ENCODE peak calls at places on chromosomes 16 and 17, in eight cellular contexts. V is HFF-Myc, X is NT2/D1, R is AG04450, E is GM12865, Z is GM23248, A is neuronal stem cell, J is lower leg skin. F is an unnamed sample.

GRCh38 chr17:57284984-57285646 is 28.8 kb downstream of the MSI2 start:
- DNase-seq in V (no peak), X (peak), R (no peak), E (peak), Z (no peak), A (peak), J (no peak), F (peak)

GRCh38 chr16:87613961-87614360 is 11.7 kb downstream of the JPH3 start:
- DNase-seq in V (no peak), X (no peak), R (no peak), E (no peak), Z (no peak), A (no peak), J (no peak), F (no peak)

GRCh38 chr17:75295220-75296158 is 6.3 kb upstream of the SLC25A19 start:
- DNase-seq in V (no peak), X (no peak), R (no peak), E (peak), Z (no peak), A (no peak), J (no peak), F (no peak)

GRCh38 chr16:67166035-67166882 is 1.7 kb downstream of the HSF4 start:
- DNase-seq in V (no peak), X (no peak), R (no peak), E (no peak), Z (no peak), A (no peak), J (no peak), F (no peak)

GRCh38 chr17:65074778-65075250 is 18.3 kb upstream of the GNA13 start:
- DNase-seq in V (no peak), X (no peak), R (peak), E (no peak), Z (no peak), A (no peak), J (no peak), F (no peak)

GRCh38 chr17:28381141-28381825 is 9.8 kb downstream of the SARM1 start:
- DNase-seq in V (no peak), X (no peak), R (no peak), E (no peak), Z (no peak), A (no peak), J (no peak), F (no peak)

GRCh38 chr17:76791053-76791980 is 53.4 kb downstream of the MFSD11 start:
- DNase-seq in V (no peak), X (no peak), R (no peak), E (peak), Z (peak), A (no peak), J (no peak), F (peak)

GRCh38 chr17:2542456-2542855 is 30.8 kb upstream of the METTL16 start:
- DNase-seq in V (no peak), X (no peak), R (no peak), E (peak), Z (no peak), A (no peak), J (no peak), F (no peak)

GRCh38 chr17:57257911-57258885 is 1.9 kb downstream of the MSI2 start:
- DNase-seq in V (no peak), X (no peak), R (no peak), E (no peak), Z (peak), A (peak), J (no peak), F (peak)

GRCh38 chr17:42997984-42998938 is at the start of gene RPL27:
- DNase-seq in V (peak), X (peak), R (peak), E (peak), Z (peak), A (peak), J (peak), F (peak)

GRCh38 chr17:77471984-77472836 is 331.4 kb downstream of the SEC14L1 start:
- DNase-seq in V (no peak), X (peak), R (no peak), E (peak), Z (peak), A (no peak), J (no peak), F (no peak)

GRCh38 chr17:49870298-49870697 is 22.4 kb upstream of the TAC4 start:
- DNase-seq in V (no peak), X (no peak), R (no peak), E (no peak), Z (no peak), A (no peak), J (no peak), F (no peak)

GRCh38 chr17:19381741-19382444 is 3.6 kb downstream of the MAPK7 start:
- DNase-seq in V (no peak), X (no peak), R (no peak), E (no peak), Z (no peak), A (no peak), J (no peak), F (no peak)

GRCh38 chr16:53503270-53503911 is 382 bp upstream of the AKTIP start:
- DNase-seq in V (peak), X (peak), R (peak), E (peak), Z (peak), A (peak), J (peak), F (peak)

GRCh38 chr16:68275611-68276191 is 11.4 kb downstream of the SLC7A6 start:
- DNase-seq in V (no peak), X (no peak), R (no peak), E (peak), Z (no peak), A (no peak), J (no peak), F (peak)

GRCh38 chr16:68272501-68273209 is 8.3 kb downstream of the SLC7A6 start:
- DNase-seq in V (no peak), X (no peak), R (no peak), E (peak), Z (no peak), A (no peak), J (no peak), F (no peak)

GRCh38 chr16:68274441-68274840 is 10.1 kb downstream of the SLC7A6 start:
- DNase-seq in V (no peak), X (no peak), R (no peak), E (no peak), Z (no peak), A (no peak), J (no peak), F (no peak)

GRCh38 chr16:68273896-68274295 is 9.6 kb downstream of the SLC7A6 start:
- DNase-seq in V (no peak), X (no peak), R (no peak), E (no peak), Z (no peak), A (no peak), J (no peak), F (no peak)

GRCh38 chr16:68273459-68273858 is 9.1 kb downstream of the SLC7A6 start:
- DNase-seq in V (no peak), X (no peak), R (no peak), E (no peak), Z (no peak), A (no peak), J (no peak), F (no peak)
- H3K4me3 ChIP-seq in V (no peak), X (no peak), R (no peak), E (no peak), Z (no peak), A (no peak), J (no peak), F (no peak)

GRCh38 chr16:56658476-56658875 is 717 bp downstream of the MT1F start:
- DNase-seq in V (no peak), X (no peak), R (no peak), E (no peak), Z (no peak), A (no peak), J (no peak), F (no peak)
- H3K4me3 ChIP-seq in V (no peak), X (peak), R (no peak), E (no peak), Z (peak), A (no peak), J (no peak), F (no peak)

GRCh38 chr17:80492343-80493136 is 16.1 kb upstream of the NPTX1 start:
- DNase-seq in V (no peak), X (no peak), R (no peak), E (no peak), Z (no peak), A (no peak), J (no peak), F (no peak)
- H3K4me3 ChIP-seq in V (no peak), X (no peak), R (no peak), E (no peak), Z (no peak), A (no peak), J (no peak), F (no peak)

DNA sequence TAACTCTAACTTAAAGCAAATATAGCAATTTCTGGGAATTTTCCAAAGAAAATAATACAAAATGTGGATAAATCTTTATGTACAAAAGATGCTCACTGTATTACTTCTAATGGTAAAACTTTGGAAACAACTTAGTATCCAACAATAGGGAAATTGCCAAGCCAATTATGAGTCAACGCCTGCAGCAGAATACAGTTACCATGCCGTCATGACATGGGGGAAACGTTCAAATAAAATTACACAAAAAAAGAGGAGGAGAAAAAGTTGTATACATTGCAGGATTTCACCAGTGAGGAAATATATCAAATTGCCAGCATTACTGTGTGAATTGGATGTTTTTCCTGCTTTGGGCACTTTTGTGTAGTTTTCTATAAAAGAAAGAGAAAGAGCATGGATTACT is 469.6 kb downstream of the SOX9 start:
- DNase-seq in V (no peak), X (no peak), R (no peak), E (no peak), Z (peak), A (no peak), J (no peak), F (no peak)
- H3K4me3 ChIP-seq in V (peak), X (no peak), R (peak), E (no peak), Z (peak), A (no peak), J (peak), F (no peak)

DNA sequence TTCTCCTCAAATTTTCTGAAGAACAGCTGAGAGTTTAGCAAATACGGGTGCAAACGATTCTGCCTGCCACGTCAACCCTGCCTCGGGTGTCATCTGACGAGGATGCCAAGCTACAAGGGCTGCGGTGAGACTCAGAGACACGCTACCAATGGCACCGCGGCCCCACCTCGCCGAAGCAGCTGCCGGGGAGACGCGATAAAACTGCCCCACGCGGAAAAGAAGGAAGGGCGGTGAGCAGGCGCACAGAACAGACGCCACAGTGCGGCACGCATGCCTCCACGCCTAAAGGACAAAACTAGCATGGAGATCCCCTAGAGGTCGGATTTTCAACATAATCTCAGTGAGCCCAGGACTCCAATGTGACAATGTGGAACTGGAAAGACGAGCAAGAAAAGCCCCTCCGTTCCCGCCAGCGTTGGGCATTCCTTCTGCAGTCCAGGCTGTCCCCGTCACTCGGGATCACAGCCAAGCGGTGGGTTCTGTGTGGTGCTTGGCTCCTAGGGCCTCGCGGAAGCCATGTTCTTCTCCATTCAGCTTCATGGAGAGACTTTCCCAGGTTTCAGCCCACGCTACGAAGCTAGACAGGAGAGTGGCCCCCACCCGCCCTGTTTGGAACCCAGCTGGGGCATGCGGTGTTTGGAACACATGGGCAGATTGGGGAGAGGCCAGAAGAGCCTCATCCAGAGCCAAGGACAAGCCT is 5.9 kb downstream of the LMF1 start:
- DNase-seq in V (no peak), X (no peak), R (no peak), E (no peak), Z (no peak), A (no peak), J (no peak), F (no peak)
- H3K4me3 ChIP-seq in V (peak), X (no peak), R (no peak), E (no peak), Z (no peak), A (no peak), J (no peak), F (no peak)

DNA sequence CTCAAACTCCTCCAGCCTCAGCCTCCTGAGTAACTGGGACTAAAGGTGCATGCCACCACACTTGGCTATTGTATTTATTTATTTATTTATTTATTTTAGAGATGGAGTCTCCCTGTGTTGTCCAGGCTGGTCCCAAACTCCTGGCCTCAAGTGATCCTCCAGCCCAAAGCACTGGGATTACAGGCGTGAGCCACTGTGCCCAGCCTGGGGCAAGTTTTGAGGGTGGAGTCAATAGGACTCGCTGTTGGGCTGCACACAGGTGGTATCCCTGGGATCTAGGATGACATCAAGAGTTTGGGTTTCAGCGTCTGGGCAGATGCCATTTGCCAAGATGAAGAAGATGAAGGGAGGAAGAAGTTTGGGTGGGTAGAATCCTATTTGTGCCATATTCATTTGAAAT is 213.9 kb downstream of the GSG1L start:
- DNase-seq in V (no peak), X (no peak), R (no peak), E (no peak), Z (no peak), A (no peak), J (no peak), F (no peak)
- H3K4me3 ChIP-seq in V (no peak), X (no peak), R (no peak), E (no peak), Z (no peak), A (no peak), J (no peak), F (no peak)

GRCh38 chr17:45127209-45127582 is 5.1 kb downstream of the PLCD3 start:
- DNase-seq in V (no peak), X (no peak), R (no peak), E (no peak), Z (no peak), A (no peak), J (no peak), F (no peak)
- H3K4me3 ChIP-seq in V (no peak), X (no peak), R (no peak), E (no peak), Z (no peak), A (no peak), J (no peak), F (no peak)

GRCh38 chr16:79146-80054 is 1.4 kb downstream of the MPG start:
- DNase-seq in V (no peak), X (no peak), R (no peak), E (peak), Z (peak), A (no peak), J (no peak), F (no peak)
- H3K4me3 ChIP-seq in V (peak), X (peak), R (peak), E (peak), Z (peak), A (peak), J (no peak), F (peak)